ENCODE peak calls at places on chromosomes 4 and X, in four cellular contexts. M is HepG2, P is GM12878, V is K562. F is an unnamed sample.

GRCh38 chr4:4457803-4458550 is 71.1 kb downstream of the NSG1 start:
- DNase-seq in M (no peak), V (no peak), P (no peak), F (no peak)

GRCh38 chr4:185773419-185773818 is 38.6 kb downstream of the SORBS2 start:
- DNase-seq in V (no peak), M (no peak), P (no peak), F (no peak)

GRCh38 chrX:13659057-13659456 is 6.1 kb downstream of the TCEANC start:
- DNase-seq in V (no peak), P (no peak), M (peak), F (no peak)

GRCh38 chrX:47316276-47317025 is 53.9 kb upstream of the ZNF157 start:
- DNase-seq in P (no peak), V (no peak), M (no peak), F (peak)

GRCh38 chr4:5751918-5752802 is 41.2 kb downstream of the EVC start:
- DNase-seq in M (no peak), V (no peak), P (no peak), F (no peak)

GRCh38 chr4:1973218-1973617 is 35.6 kb downstream of the NELFA start:
- DNase-seq in M (no peak), P (no peak), V (no peak), F (no peak)

GRCh38 chr4:1246901-1247810 is 1.8 kb downstream of the CTBP1 start:
- DNase-seq in V (peak), M (no peak), P (no peak), F (no peak)

GRCh38 chr4:74097161-74097560 is 1.8 kb downstream of the CXCL2 start:
- DNase-seq in P (no peak), V (no peak), M (no peak), F (no peak)

GRCh38 chrX:6227445-6227820 is 1.2 kb downstream of the NLGN4X start:
- DNase-seq in M (no peak), V (no peak), P (no peak), F (no peak)

GRCh38 chr4:4248036-4248884 is at the start of gene TMEM128:
- DNase-seq in M (peak), P (peak), V (peak), F (peak)

GRCh38 chr4:168586926-168587325 is 90.1 kb downstream of the PALLD start:
- DNase-seq in V (no peak), M (no peak), P (no peak), F (no peak)

DNA sequence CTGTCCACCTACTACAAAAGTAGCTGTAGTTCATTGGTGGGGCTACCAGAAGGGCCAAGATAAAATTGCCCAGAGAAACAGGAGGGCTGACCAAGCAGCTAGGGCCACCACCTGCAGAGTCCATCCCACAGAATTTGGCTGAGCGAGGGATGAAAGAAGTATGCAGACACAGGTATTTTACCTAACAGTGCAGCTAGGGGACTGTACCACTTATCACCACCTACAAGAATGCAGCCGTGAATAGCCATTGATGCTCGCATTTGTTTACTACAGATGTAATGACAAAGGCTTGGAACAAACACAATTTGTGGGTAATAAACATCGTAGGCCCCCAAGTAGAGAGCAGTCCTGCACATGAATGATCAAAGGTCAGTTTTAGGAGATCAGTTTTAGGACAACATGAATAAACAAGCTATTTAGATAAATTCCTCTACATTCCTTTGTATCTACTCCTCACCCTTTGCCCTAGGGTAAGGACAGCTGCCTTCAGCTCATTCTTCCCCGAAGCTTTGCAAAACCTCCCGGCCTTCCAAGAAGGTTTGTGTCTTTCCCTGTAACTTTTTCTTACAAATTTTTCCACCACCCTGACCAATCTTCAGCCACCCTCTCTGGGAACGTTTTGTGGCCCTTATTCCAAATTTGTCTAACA is 49.5 kb downstream of the ZNF718 start:
- DNase-seq in P (no peak), V (no peak), M (no peak), F (no peak)
- TF ChIP-seq FOXK2 in P (no peak), V (no peak), M (no peak), F (no peak)

DNA sequence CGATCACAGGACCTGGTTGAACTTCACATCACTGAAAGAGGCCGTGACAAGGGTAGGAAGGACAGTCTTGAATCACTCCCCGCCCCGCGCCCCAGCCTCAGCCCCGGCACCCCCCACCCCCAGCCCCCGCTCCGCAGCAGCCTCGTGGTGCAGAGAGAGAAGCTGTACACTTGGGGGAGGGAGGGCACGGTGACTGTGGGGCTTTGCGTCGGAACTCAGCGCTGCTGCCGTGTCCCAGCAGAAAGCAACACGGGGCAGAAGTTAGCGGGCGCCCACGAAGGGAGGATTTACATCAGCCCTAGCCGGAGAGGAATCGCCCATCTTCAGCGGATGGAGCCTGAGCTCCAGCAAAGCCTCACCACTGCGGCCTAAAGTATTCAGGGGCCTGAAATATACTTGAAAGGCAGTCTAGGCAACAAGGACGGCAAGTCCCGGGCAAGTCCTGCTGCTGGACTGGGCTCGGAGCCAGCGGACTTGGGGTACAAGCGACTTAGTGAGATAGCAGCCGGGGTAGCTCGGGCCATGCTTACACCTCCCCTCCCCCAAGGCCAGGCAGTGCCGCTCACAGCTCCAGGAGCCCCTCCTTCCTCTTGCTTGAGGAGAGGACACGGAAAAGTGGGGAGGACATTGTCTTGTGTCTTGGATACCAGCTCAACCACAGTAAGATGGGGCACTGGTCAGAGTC is 18.5 kb upstream of the OPN1LW start:
- DNase-seq in M (no peak), P (no peak), V (no peak), F (no peak)
- TF ChIP-seq SP1 in M (no peak), P (no peak), V (no peak), F (no peak)

GRCh38 chrX:20693071-20693470 is 426.4 kb upstream of the RPS6KA3 start:
- DNase-seq in M (no peak), P (no peak), V (no peak), F (no peak)
- TF ChIP-seq FOXK2 in M (no peak), P (no peak), V (no peak), F (no peak)

GRCh38 chr4:15504041-15504440 is 34.4 kb downstream of the CC2D2A start:
- DNase-seq in V (no peak), P (no peak), M (no peak), F (no peak)
- TF ChIP-seq SP1 in V (no peak), P (no peak), M (no peak), F (no peak)

GRCh38 chr4:53326535-53326934 is 39.3 kb downstream of the SCFD2 start:
- DNase-seq in M (no peak), P (no peak), V (no peak), F (no peak)

GRCh38 chr4:53322696-53323095 is 43.2 kb downstream of the SCFD2 start:
- DNase-seq in P (no peak), V (no peak), M (peak), F (no peak)

GRCh38 chr4:53321988-53322289 is 43.9 kb downstream of the SCFD2 start:
- DNase-seq in M (no peak), P (no peak), V (no peak), F (no peak)

GRCh38 chr4:53321151-53321987 is 44.5 kb downstream of the SCFD2 start:
- DNase-seq in V (no peak), M (no peak), P (no peak), F (no peak)
- TF ChIP-seq FOXK2 in V (no peak), M (no peak), P (no peak), F (no peak)

DNA sequence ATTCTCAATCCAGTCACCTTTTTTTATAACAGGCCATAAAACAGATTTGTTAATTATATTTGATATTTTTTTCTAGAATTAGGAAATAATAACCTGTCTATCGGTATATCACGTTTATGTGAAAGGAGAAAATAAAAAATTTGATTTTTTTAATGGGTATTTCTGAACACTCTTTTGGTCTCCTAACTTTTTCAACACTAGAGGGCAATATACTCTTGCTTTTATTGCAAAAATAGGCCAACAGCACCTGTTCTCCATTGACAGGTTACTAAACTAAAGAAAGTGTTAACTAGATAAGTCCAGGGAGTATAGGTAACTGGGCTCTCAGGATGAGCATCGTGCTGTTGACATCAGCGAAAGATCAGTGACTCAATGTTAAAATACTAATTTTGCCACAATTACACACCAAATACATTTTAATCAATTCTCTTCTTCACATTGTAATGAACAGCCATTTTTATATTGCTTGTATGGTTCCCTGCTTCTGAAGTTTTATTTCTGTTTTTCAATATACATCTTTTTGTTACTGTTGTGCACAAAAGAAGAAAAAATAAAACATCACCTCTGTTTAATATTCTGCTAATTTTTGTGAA is 22.8 kb downstream of the NDST4 start:
- DNase-seq in M (peak), P (no peak), V (peak), F (peak)
- TF ChIP-seq SP1 in M (no peak), P (no peak), V (no peak), F (no peak)